ENCODE peak calls at places on chromosomes 6 and 20, in nine cellular contexts. One of them, this sample, is unnamed.

GRCh38 chr6:35052694-35053565 is 88.2 kb downstream of the TCP11 start:
- DNase-seq in MCF 10A: no peak
- DNase-seq in neural crest cell: no peak
- DNase-seq in foreskin fibroblast: peak; percentile 65
- DNase-seq in heart right ventricle: no peak
- DNase-seq in GM12865: no peak
- DNase-seq in mammary epithelial cell: no peak
- DNase-seq in Calu3: no peak
- DNase-seq in Peyer's patch: peak; percentile 43
- DNase-seq in this sample: no peak

GRCh38 chr6:112773217-112773616 is 426.1 kb downstream of the RFPL4B start:
- DNase-seq in MCF 10A: no peak
- DNase-seq in neural crest cell: no peak
- DNase-seq in foreskin fibroblast: peak; percentile 48
- DNase-seq in heart right ventricle: no peak
- DNase-seq in GM12865: no peak
- DNase-seq in mammary epithelial cell: no peak
- DNase-seq in Calu3: no peak
- DNase-seq in Peyer's patch: no peak
- DNase-seq in this sample: no peak

GRCh38 chr6:31888281-31889258 is 8.9 kb downstream of the EHMT2 start:
- DNase-seq in MCF 10A: peak; percentile 34
- DNase-seq in neural crest cell: peak; percentile 54
- DNase-seq in foreskin fibroblast: no peak
- DNase-seq in heart right ventricle: no peak
- DNase-seq in GM12865: peak; percentile 38
- DNase-seq in mammary epithelial cell: no peak
- DNase-seq in Calu3: peak; percentile 78
- DNase-seq in Peyer's patch: peak; percentile 72
- DNase-seq in this sample: peak; percentile 71

GRCh38 chr20:11937230-11937629 is 19.5 kb downstream of the BTBD3 start:
- DNase-seq in MCF 10A: no peak
- DNase-seq in neural crest cell: no peak
- DNase-seq in foreskin fibroblast: no peak
- DNase-seq in heart right ventricle: no peak
- DNase-seq in GM12865: no peak
- DNase-seq in mammary epithelial cell: no peak
- DNase-seq in Calu3: no peak
- DNase-seq in Peyer's patch: no peak
- DNase-seq in this sample: no peak

GRCh38 chr20:48521121-48521520 is 306.7 kb downstream of the PREX1 start:
- DNase-seq in MCF 10A: no peak
- DNase-seq in neural crest cell: no peak
- DNase-seq in foreskin fibroblast: no peak
- DNase-seq in heart right ventricle: no peak
- DNase-seq in GM12865: no peak
- DNase-seq in mammary epithelial cell: no peak
- DNase-seq in Calu3: no peak
- DNase-seq in Peyer's patch: no peak
- DNase-seq in this sample: no peak

GRCh38 chr6:138544521-138544920 is 45.2 kb upstream of the NHSL1 start:
- DNase-seq in MCF 10A: no peak
- DNase-seq in neural crest cell: no peak
- DNase-seq in foreskin fibroblast: no peak
- DNase-seq in heart right ventricle: no peak
- DNase-seq in GM12865: no peak
- DNase-seq in mammary epithelial cell: no peak
- DNase-seq in Calu3: no peak
- DNase-seq in Peyer's patch: no peak
- DNase-seq in this sample: no peak

GRCh38 chr20:16476032-16476431 is 97.2 kb downstream of the KIF16B start:
- DNase-seq in MCF 10A: peak; percentile 57
- DNase-seq in neural crest cell: no peak
- DNase-seq in foreskin fibroblast: peak; percentile 25
- DNase-seq in heart right ventricle: no peak
- DNase-seq in GM12865: peak; percentile 55
- DNase-seq in mammary epithelial cell: peak; percentile 23
- DNase-seq in Calu3: no peak
- DNase-seq in Peyer's patch: no peak
- DNase-seq in this sample: peak; percentile 38

GRCh38 chr6:26205625-26206574 is 118.7 kb downstream of the HFE start:
- DNase-seq in MCF 10A: peak; percentile 62
- DNase-seq in neural crest cell: peak; percentile 26
- DNase-seq in foreskin fibroblast: peak; percentile 71
- DNase-seq in heart right ventricle: no peak
- DNase-seq in GM12865: peak; percentile 73
- DNase-seq in mammary epithelial cell: peak; percentile 79
- DNase-seq in Calu3: peak; percentile 52
- DNase-seq in Peyer's patch: no peak
- DNase-seq in this sample: no peak

GRCh38 chr6:148440877-148441453 is 98.3 kb downstream of the SASH1 start:
- DNase-seq in MCF 10A: peak; percentile 95
- DNase-seq in neural crest cell: no peak
- DNase-seq in foreskin fibroblast: peak; percentile 94
- DNase-seq in heart right ventricle: peak; percentile 58
- DNase-seq in GM12865: no peak
- DNase-seq in mammary epithelial cell: peak; percentile 69
- DNase-seq in Calu3: peak; percentile 27
- DNase-seq in Peyer's patch: no peak
- DNase-seq in this sample: no peak

GRCh38 chr6:11712760-11713159 is 65.8 kb downstream of the ADTRP start:
- DNase-seq in MCF 10A: peak; percentile 83
- DNase-seq in neural crest cell: no peak
- DNase-seq in foreskin fibroblast: peak; percentile 17
- DNase-seq in heart right ventricle: no peak
- DNase-seq in GM12865: peak; percentile 81
- DNase-seq in mammary epithelial cell: peak; percentile 80
- DNase-seq in Calu3: no peak
- DNase-seq in Peyer's patch: no peak
- DNase-seq in this sample: peak; percentile 38

GRCh38 chr20:47429409-47429808 is 72.3 kb upstream of the NCOA3 start:
- DNase-seq in MCF 10A: no peak
- DNase-seq in neural crest cell: no peak
- DNase-seq in foreskin fibroblast: no peak
- DNase-seq in heart right ventricle: no peak
- DNase-seq in GM12865: no peak
- DNase-seq in mammary epithelial cell: no peak
- DNase-seq in Calu3: no peak
- DNase-seq in Peyer's patch: no peak
- DNase-seq in this sample: no peak

GRCh38 chr6:146904596-146904995 is 299.6 kb upstream of the STXBP5 start:
- DNase-seq in MCF 10A: no peak
- DNase-seq in neural crest cell: no peak
- DNase-seq in foreskin fibroblast: no peak
- DNase-seq in heart right ventricle: no peak
- DNase-seq in GM12865: no peak
- DNase-seq in mammary epithelial cell: no peak
- DNase-seq in Calu3: no peak
- DNase-seq in Peyer's patch: no peak
- DNase-seq in this sample: no peak

GRCh38 chr6:56073315-56073714 is 174.1 kb downstream of the COL21A1 start:
- DNase-seq in MCF 10A: no peak
- DNase-seq in neural crest cell: no peak
- DNase-seq in foreskin fibroblast: peak; percentile 23
- DNase-seq in heart right ventricle: peak; percentile 34
- DNase-seq in GM12865: no peak
- DNase-seq in mammary epithelial cell: no peak
- DNase-seq in Calu3: no peak
- DNase-seq in Peyer's patch: no peak
- DNase-seq in this sample: no peak

GRCh38 chr6:106099235-106099537 is 13.1 kb downstream of the PRDM1 start:
- DNase-seq in MCF 10A: no peak
- DNase-seq in neural crest cell: no peak
- DNase-seq in foreskin fibroblast: no peak
- DNase-seq in heart right ventricle: no peak
- DNase-seq in GM12865: no peak
- DNase-seq in mammary epithelial cell: no peak
- DNase-seq in Calu3: no peak
- DNase-seq in Peyer's patch: no peak
- DNase-seq in this sample: no peak

GRCh38 chr6:34126419-34126818 is 19.5 kb downstream of the GRM4 start:
- DNase-seq in MCF 10A: no peak
- DNase-seq in neural crest cell: no peak
- DNase-seq in foreskin fibroblast: no peak
- DNase-seq in heart right ventricle: no peak
- DNase-seq in GM12865: no peak
- DNase-seq in mammary epithelial cell: no peak
- DNase-seq in Calu3: no peak
- DNase-seq in Peyer's patch: no peak
- DNase-seq in this sample: no peak

GRCh38 chr20:11676618-11677289 is 240.9 kb upstream of the BTBD3 start:
- DNase-seq in MCF 10A: peak; percentile 61
- DNase-seq in neural crest cell: peak; percentile 75
- DNase-seq in foreskin fibroblast: peak; percentile 32
- DNase-seq in heart right ventricle: peak; percentile 56
- DNase-seq in GM12865: peak; percentile 12
- DNase-seq in mammary epithelial cell: peak; percentile 27
- DNase-seq in Calu3: peak; percentile 61
- DNase-seq in Peyer's patch: peak; percentile 59
- DNase-seq in this sample: peak; percentile 51

GRCh38 chr20:24100370-24101011 is 111.9 kb upstream of the GGTLC1 start:
- DNase-seq in MCF 10A: peak; percentile 28
- DNase-seq in neural crest cell: peak; percentile 35
- DNase-seq in foreskin fibroblast: no peak
- DNase-seq in heart right ventricle: peak; percentile 30
- DNase-seq in GM12865: peak; percentile 64
- DNase-seq in mammary epithelial cell: peak; percentile 66
- DNase-seq in Calu3: peak; percentile 5
- DNase-seq in Peyer's patch: no peak
- DNase-seq in this sample: peak; percentile 29

DNA sequence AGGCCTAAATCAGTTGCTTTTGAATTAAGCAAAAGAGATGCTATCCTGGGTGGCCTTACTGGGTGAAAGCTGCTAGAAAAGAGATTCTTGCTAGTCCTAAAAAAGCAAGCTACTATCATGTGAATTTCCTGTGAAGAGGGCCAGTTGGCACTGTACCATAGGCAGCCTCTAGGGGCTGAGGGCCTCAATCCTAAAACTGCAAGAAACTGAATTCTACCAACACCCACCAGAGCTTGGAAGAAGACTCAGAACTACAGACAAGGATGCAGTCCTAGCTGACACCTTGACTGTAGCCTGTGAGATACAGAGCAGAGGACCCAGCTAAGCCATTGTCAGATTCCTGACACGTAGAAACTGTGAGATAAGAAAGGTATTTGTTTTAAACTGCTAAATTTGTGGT is 24.5 kb downstream of the CLIC5 start:
- DNase-seq in MCF 10A: no peak
- DNase-seq in neural crest cell: no peak
- DNase-seq in foreskin fibroblast: no peak
- DNase-seq in heart right ventricle: no peak
- DNase-seq in GM12865: no peak
- DNase-seq in mammary epithelial cell: no peak
- DNase-seq in Calu3: no peak
- DNase-seq in Peyer's patch: no peak
- DNase-seq in this sample: no peak
- TF ChIP-seq CTCF in MCF 10A: no peak
- TF ChIP-seq CTCF in neural crest cell: peak; percentile 38
- TF ChIP-seq CTCF in foreskin fibroblast: no peak
- TF ChIP-seq CTCF in heart right ventricle: peak; percentile 9
- TF ChIP-seq CTCF in GM12865: no peak
- TF ChIP-seq CTCF in mammary epithelial cell: peak; percentile 12
- TF ChIP-seq CTCF in Calu3: no peak
- TF ChIP-seq CTCF in Peyer's patch: no peak
- TF ChIP-seq CTCF in this sample: no peak

DNA sequence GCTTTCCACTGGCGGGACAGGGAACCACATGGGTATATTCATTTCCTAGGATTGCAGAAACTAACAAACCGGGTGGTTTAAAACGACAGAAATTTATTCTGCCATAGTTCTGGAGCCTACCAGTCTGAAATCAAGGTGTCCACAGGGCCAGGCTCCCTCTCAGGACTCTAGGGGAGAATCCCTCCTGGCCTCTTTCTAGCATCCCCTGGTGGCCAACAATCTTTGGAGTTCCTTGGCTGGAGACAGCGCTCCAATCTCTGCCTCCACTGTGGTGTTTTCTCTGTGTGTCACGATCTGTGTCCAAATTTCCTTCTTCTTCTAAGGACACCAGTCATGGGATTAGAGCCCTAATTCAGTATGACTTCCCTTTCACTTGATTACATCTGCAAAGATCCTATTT is 95.0 kb downstream of the SCML4 start:
- DNase-seq in MCF 10A: no peak
- DNase-seq in neural crest cell: no peak
- DNase-seq in foreskin fibroblast: no peak
- DNase-seq in heart right ventricle: no peak
- DNase-seq in GM12865: no peak
- DNase-seq in mammary epithelial cell: no peak
- DNase-seq in Calu3: peak; percentile 10
- DNase-seq in Peyer's patch: no peak
- DNase-seq in this sample: no peak
- TF ChIP-seq CTCF in MCF 10A: no peak
- TF ChIP-seq CTCF in neural crest cell: no peak
- TF ChIP-seq CTCF in foreskin fibroblast: peak; percentile 17
- TF ChIP-seq CTCF in heart right ventricle: no peak
- TF ChIP-seq CTCF in GM12865: no peak
- TF ChIP-seq CTCF in mammary epithelial cell: peak; percentile 23
- TF ChIP-seq CTCF in Calu3: no peak
- TF ChIP-seq CTCF in Peyer's patch: no peak
- TF ChIP-seq CTCF in this sample: no peak

DNA sequence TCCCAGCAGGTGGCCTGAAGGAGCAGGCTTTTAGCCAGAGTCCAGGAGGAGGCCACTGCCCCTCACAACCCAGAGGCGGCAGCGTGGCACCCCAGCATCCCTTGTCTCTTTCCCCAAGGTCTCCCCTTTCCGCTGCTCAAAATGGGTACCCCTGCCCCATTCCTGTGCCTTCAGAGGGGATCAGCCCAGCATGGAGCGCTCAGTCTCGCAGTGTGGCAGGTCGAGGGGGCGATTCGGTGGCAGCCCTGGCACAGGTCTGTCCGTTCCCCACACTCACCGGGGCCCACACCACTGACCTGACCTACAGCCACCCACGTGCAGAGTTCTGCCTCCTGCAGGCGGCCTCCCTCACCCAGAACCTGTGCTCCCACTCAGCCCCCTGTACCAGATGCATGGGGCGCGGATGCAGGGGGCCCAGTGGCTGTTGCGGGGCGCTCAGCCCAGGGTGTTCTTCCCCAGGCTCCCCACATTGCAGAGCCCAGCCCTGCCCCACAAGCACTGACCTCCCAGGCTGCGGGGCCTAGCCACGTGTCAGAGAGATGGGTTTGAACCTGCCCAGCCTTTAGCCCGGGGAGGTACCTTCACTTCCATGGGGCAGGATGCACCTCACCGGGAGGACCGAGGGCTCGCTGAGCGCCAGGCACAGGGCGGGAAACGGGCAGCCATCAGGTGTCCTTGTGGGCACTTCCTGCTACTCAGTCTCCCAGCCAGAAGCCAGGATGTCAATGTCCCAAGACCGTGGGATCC is 41.8 kb downstream of the DSTN start:
- DNase-seq in MCF 10A: peak; percentile 68
- DNase-seq in neural crest cell: no peak
- DNase-seq in foreskin fibroblast: no peak
- DNase-seq in heart right ventricle: no peak
- DNase-seq in GM12865: no peak
- DNase-seq in mammary epithelial cell: peak; percentile 70
- DNase-seq in Calu3: peak; percentile 28
- DNase-seq in Peyer's patch: peak; percentile 59
- DNase-seq in this sample: no peak
- TF ChIP-seq CTCF in MCF 10A: no peak
- TF ChIP-seq CTCF in neural crest cell: peak; percentile 51
- TF ChIP-seq CTCF in foreskin fibroblast: peak; percentile 25
- TF ChIP-seq CTCF in heart right ventricle: peak; percentile 30
- TF ChIP-seq CTCF in GM12865: no peak
- TF ChIP-seq CTCF in mammary epithelial cell: peak; percentile 75
- TF ChIP-seq CTCF in Calu3: no peak
- TF ChIP-seq CTCF in Peyer's patch: no peak
- TF ChIP-seq CTCF in this sample: no peak

GRCh38 chr6:94052754-94053153 is 633.4 kb upstream of the EPHA7 start:
- DNase-seq in MCF 10A: peak; percentile 3
- DNase-seq in neural crest cell: no peak
- DNase-seq in foreskin fibroblast: no peak
- DNase-seq in heart right ventricle: no peak
- DNase-seq in GM12865: no peak
- DNase-seq in mammary epithelial cell: no peak
- DNase-seq in Calu3: no peak
- DNase-seq in Peyer's patch: no peak
- DNase-seq in this sample: no peak
- TF ChIP-seq CTCF in MCF 10A: no peak
- TF ChIP-seq CTCF in neural crest cell: no peak
- TF ChIP-seq CTCF in foreskin fibroblast: no peak
- TF ChIP-seq CTCF in heart right ventricle: no peak
- TF ChIP-seq CTCF in GM12865: no peak
- TF ChIP-seq CTCF in mammary epithelial cell: no peak
- TF ChIP-seq CTCF in Calu3: no peak
- TF ChIP-seq CTCF in Peyer's patch: no peak
- TF ChIP-seq CTCF in this sample: no peak

This sample was measured in GM20000.